ENCODE peak calls at places on chromosomes 2 and 18, in five cellular contexts. O is right cardiac atrium; V is retina; F is stimulated activated CD4-positive, alpha-beta T cell treated with anti-CD3 and anti-CD28 coated beads, Interleukin-12 subunit alpha, Interleukin-12 subunit beta, amount 100 ng/mL, for 48 hours; R is activated naive CD8-positive, alpha-beta T cell treated with anti-CD3 and anti-CD28 coated beads, Interleukin-2, amount 50 U/mL, for 16 hours. B is an unnamed sample.

GRCh38 chr18:59627414-59627813 is 69.8 kb downstream of the CCBE1 start:
- DNase-seq in O (no peak), V (no peak), F (no peak), R (no peak), B (no peak)

GRCh38 chr18:77524909-77525308 is 275.3 kb downstream of the GALR1 start:
- DNase-seq in O (no peak), V (no peak), F (no peak), R (no peak), B (no peak)

GRCh38 chr2:108169982-108170625 is 69.7 kb upstream of the SULT1C3 start:
- DNase-seq in O (no peak), V (peak; percentile 10), F (no peak), R (no peak), B (no peak)

GRCh38 chr2:205764502-205764815 is 82.2 kb downstream of the NRP2 start:
- DNase-seq in O (peak; percentile 54), V (no peak), F (no peak), R (no peak), B (peak; percentile 31)

GRCh38 chr2:182064024-182064880 is 78.6 kb downstream of the PPP1R1C start:
- DNase-seq in O (peak; percentile 80), V (no peak), F (no peak), R (no peak), B (no peak)

GRCh38 chr2:190635781-190636180 is 13.1 kb upstream of the NAB1 start:
- DNase-seq in O (no peak), V (no peak), F (no peak), R (no peak), B (no peak)

GRCh38 chr2:109348645-109349554 is 219.9 kb downstream of the SH3RF3 start:
- DNase-seq in O (peak; percentile 43), V (peak; percentile 63), F (no peak), R (no peak), B (no peak)

GRCh38 chr2:26587966-26588365 is 53.2 kb downstream of the CIB4 start:
- DNase-seq in O (no peak), V (no peak), F (no peak), R (no peak), B (peak; percentile 10)

GRCh38 chr2:169828141-169828811 is 1.0 kb downstream of the UBR3 start:
- DNase-seq in O (peak; percentile 67), V (peak; percentile 61), F (peak; percentile 35), R (peak; percentile 14), B (peak; percentile 31)

GRCh38 chr2:217653240-217653639 is 349.6 kb downstream of the TNS1 start:
- DNase-seq in O (peak; percentile 79), V (no peak), F (no peak), R (no peak), B (no peak)

GRCh38 chr2:204329532-204329931 is 215.7 kb upstream of the PARD3B start:
- DNase-seq in O (no peak), V (no peak), F (no peak), R (no peak), B (no peak)

GRCh38 chr2:210226186-210226585 is 939 bp upstream of the ACADL start:
- DNase-seq in O (no peak), V (no peak), F (no peak), R (no peak), B (no peak)

GRCh38 chr18:75052475-75052874 is 156.5 kb downstream of the PTGR3 start:
- DNase-seq in O (no peak), V (no peak), F (no peak), R (no peak), B (no peak)

GRCh38 chr18:27004056-27004829 is 138.7 kb upstream of the AQP4 start:
- DNase-seq in O (no peak), V (peak; percentile 18), F (no peak), R (no peak), B (no peak)

GRCh38 chr2:230347659-230348305 is 20.8 kb downstream of the SP140L start:
- DNase-seq in O (no peak), V (no peak), F (no peak), R (no peak), B (no peak)

GRCh38 chr2:202780514-202781021 is 91.0 kb downstream of the ICA1L start:
- DNase-seq in O (no peak), V (no peak), F (peak; percentile 5), R (no peak), B (no peak)

GRCh38 chr2:23905155-23905554 is 21.8 kb downstream of the ATAD2B start:
- DNase-seq in O (no peak), V (no peak), F (no peak), R (no peak), B (no peak)

GRCh38 chr18:48833701-48834394 is 116.9 kb downstream of the SMAD7 start:
- DNase-seq in O (peak; percentile 54), V (no peak), F (peak; percentile 60), R (no peak), B (peak; percentile 4)

GRCh38 chr18:44537521-44537920 is 143.2 kb upstream of the SETBP1 start:
- DNase-seq in O (no peak), V (no peak), F (no peak), R (no peak), B (peak; percentile 20)

GRCh38 chr2:133591164-133591563 is 22.9 kb upstream of the NCKAP5 start:
- DNase-seq in O (peak; percentile 80), V (peak; percentile 56), F (no peak), R (no peak), B (no peak)

B was measured in glutamatergic neuron.